ENCODE peak calls at places on chromosomes 3 and 15, in six cellular contexts. O, G, Z, N, T and S are unnamed samples.

GRCh38 chr3:150370129-150370602 is 37.9 kb upstream of the TSC22D2 start:
- DNase-seq in T (no peak), O (no peak), N (peak), Z (no peak), G (peak), S (no peak)

GRCh38 chr3:15007681-15008141 is 57.4 kb downstream of the MRPS25 start:
- DNase-seq in G (no peak), O (no peak), N (no peak), Z (no peak), T (peak), S (no peak)

GRCh38 chr3:194536883-194537637 is 50.3 kb upstream of the ATP13A3 start:
- DNase-seq in T (peak), N (no peak), G (no peak), O (no peak), Z (no peak), S (no peak)

GRCh38 chr3:162525791-162526190 is 1029.2 kb downstream of the OTOL1 start:
- DNase-seq in O (no peak), N (no peak), G (no peak), Z (no peak), T (no peak), S (no peak)

GRCh38 chr3:38957296-38957695 is 94.4 kb downstream of the SCN11A start:
- DNase-seq in O (no peak), Z (no peak), T (no peak), N (no peak), G (no peak), S (no peak)

GRCh38 chr3:157301027-157301663 is 135.5 kb upstream of the PTX3 start:
- DNase-seq in O (no peak), Z (no peak), N (no peak), T (no peak), G (no peak), S (no peak)

GRCh38 chr3:119388577-119388976 is 74.8 kb downstream of the TMEM39A start:
- DNase-seq in T (no peak), G (no peak), Z (no peak), O (no peak), N (no peak), S (no peak)

GRCh38 chr15:31803388-31803884 is 226.9 kb upstream of the CHRNA7 start:
- DNase-seq in N (no peak), O (no peak), T (no peak), G (no peak), Z (no peak), S (no peak)

GRCh38 chr3:23877324-23877980 is 39.3 kb downstream of the NKIRAS1 start:
- DNase-seq in O (no peak), T (no peak), G (no peak), N (no peak), Z (no peak), S (no peak)

GRCh38 chr3:13227315-13228165 is 154.3 kb upstream of the IQSEC1 start:
- DNase-seq in Z (no peak), N (no peak), T (no peak), G (no peak), O (no peak), S (no peak)

GRCh38 chr3:13515786-13516783 is 32.8 kb upstream of the FBLN2 start:
- DNase-seq in G (no peak), T (no peak), O (no peak), N (no peak), Z (no peak), S (no peak)

GRCh38 chr3:188779537-188779936 is 392.2 kb upstream of the TPRG1 start:
- DNase-seq in O (no peak), N (no peak), Z (no peak), G (no peak), T (no peak), S (no peak)

GRCh38 chr3:72163809-72164634 is 379.1 kb upstream of the PROK2 start:
- DNase-seq in N (no peak), O (no peak), Z (no peak), G (no peak), T (no peak), S (peak)

GRCh38 chr3:72310028-72310987 is 525.4 kb upstream of the PROK2 start:
- DNase-seq in T (peak), G (no peak), Z (no peak), O (peak), N (no peak), S (peak)

GRCh38 chr3:49839193-49839809 is 17.1 kb downstream of the TRAIP start:
- DNase-seq in N (peak), Z (peak), G (peak), O (peak), T (no peak), S (peak)

GRCh38 chr3:134630506-134630905 is 20.3 kb downstream of the KY start:
- DNase-seq in N (peak), Z (no peak), T (no peak), O (no peak), G (no peak), S (no peak)

GRCh38 chr15:82648257-82649103 is 1.3 kb upstream of the CPEB1 start:
- DNase-seq in O (no peak), Z (no peak), G (peak), T (no peak), N (peak), S (no peak)

GRCh38 chr3:186609247-186609868 is 3.5 kb upstream of the AHSG start:
- DNase-seq in G (no peak), O (no peak), Z (no peak), N (no peak), T (no peak), S (no peak)

GRCh38 chr3:185280572-185281365 is 26.9 kb upstream of the EHHADH start:
- DNase-seq in T (peak), G (no peak), Z (no peak), O (no peak), N (no peak), S (no peak)

GRCh38 chr3:128551464-128551863 is 58.5 kb upstream of the GATA2 start:
- DNase-seq in Z (no peak), N (no peak), O (no peak), T (no peak), G (no peak), S (no peak)

GRCh38 chr3:13308406-13308805 is 111.7 kb downstream of the NUP210 start:
- DNase-seq in T (peak), G (peak), N (peak), Z (no peak), O (peak), S (no peak)